ENCODE peak calls at places on chromosomes 1 and 21, in five cellular contexts. K is GM23338, L is OCI-LY7, O is cardiac muscle cell, G is uterus. I is an unnamed sample. For H3K4me1 and H3K36me3, the result is how much of the 10 kb centered on the place peaks cover.

GRCh38 chr1:60149254-60149653 is 75.7 kb upstream of the C1orf87 start:
- DNase-seq in G (no peak), L (no peak), K (no peak), O (no peak), I (no peak)

GRCh38 chr21:39386194-39386593 is 37.3 kb upstream of the HMGN1 start:
- DNase-seq in L (no peak), O (peak), G (peak), K (no peak), I (no peak)

GRCh38 chr1:198232940-198233675 is 76.3 kb downstream of the NEK7 start:
- DNase-seq in G (no peak), O (peak), L (no peak), K (no peak), I (no peak)

GRCh38 chr1:229111703-229112319 is 159.1 kb upstream of the RAB4A start:
- DNase-seq in L (no peak), K (no peak), O (peak), G (no peak), I (no peak)

GRCh38 chr1:41516168-41516961 is 31.9 kb upstream of the EDN2 start:
- DNase-seq in K (peak), O (peak), G (peak), L (peak), I (no peak)

GRCh38 chr1:185325413-185325812 is 8.4 kb upstream of the IVNS1ABP start:
- DNase-seq in O (no peak), K (no peak), G (no peak), L (no peak), I (no peak)

GRCh38 chr1:2126331-2127180 is 68.0 kb downstream of the FAAP20 start:
- DNase-seq in L (no peak), K (no peak), O (no peak), G (no peak), I (no peak)

GRCh38 chr1:39957299-39958020 is 2.5 kb downstream of the MFSD2A start:
- DNase-seq in L (no peak), K (no peak), G (no peak), O (peak), I (no peak)

GRCh38 chr1:182965861-182966260 is 12.9 kb upstream of the SHCBP1L start:
- DNase-seq in K (no peak), G (no peak), O (no peak), L (no peak), I (no peak)

GRCh38 chr1:211323156-211324063 is 3.2 kb upstream of the TRAF5 start:
- DNase-seq in L (peak), G (no peak), K (peak), O (peak), I (peak)

GRCh38 chr1:101438359-101438758 is 201.5 kb downstream of the S1PR1 start:
- DNase-seq in G (no peak), O (peak), L (peak), K (peak), I (no peak)

GRCh38 chr21:15195104-15195503 is 130.3 kb upstream of the NRIP1 start:
- DNase-seq in O (no peak), G (no peak), K (no peak), L (no peak), I (no peak)

GRCh38 chr1:18111605-18112297 is 4.2 kb downstream of the IGSF21 start:
- DNase-seq in O (no peak), L (no peak), K (no peak), G (no peak), I (no peak)

GRCh38 chr1:39691383-39692151 is at the start of gene HPCAL4:
- DNase-seq in K (peak), G (peak), O (peak), L (peak), I (no peak)

GRCh38 chr1:174023438-174023837 is 1.3 kb upstream of the RC3H1 start:
- DNase-seq in O (peak), K (peak), L (peak), G (no peak), I (no peak)

GRCh38 chr1:92079441-92079840 is 704 bp upstream of the BTBD8 start:
- DNase-seq in G (no peak), K (no peak), O (no peak), L (no peak), I (no peak)

GRCh38 chr21:42973991-42974831 is at the start of gene PKNOX1:
- DNase-seq in G (peak), O (peak), L (peak), K (peak), I (peak)

GRCh38 chr1:224589006-224589405 is 27.1 kb upstream of the CNIH3 start:
- DNase-seq in K (peak), G (no peak), O (peak), L (no peak), I (peak)

GRCh38 chr1:91884459-91885290 is 1.3 kb downstream of the TGFBR3 start:
- DNase-seq in L (no peak), O (peak), K (peak), G (peak), I (no peak)

GRCh38 chr1:84037758-84038611 is 39.1 kb upstream of the TTLL7 start:
- DNase-seq in K (peak), O (no peak), G (no peak), L (peak), I (no peak)

GRCh38 chr1:4692437-4692836 is 38.0 kb downstream of the AJAP1 start:
- DNase-seq in O (no peak), K (no peak), G (no peak), L (no peak), I (no peak)

GRCh38 chr1:193458628-193459027 is 272.2 kb upstream of the B3GALT2 start:
- DNase-seq in K (no peak), L (no peak), O (no peak), G (no peak), I (no peak)

GRCh38 chr1:34538481-34538880 is 216.4 kb upstream of the GJB5 start:
- DNase-seq in L (no peak), O (no peak), K (no peak), G (no peak), I (no peak)

GRCh38 chr1:192010406-192010805 is 147.9 kb upstream of the RGS18 start:
- DNase-seq in O (peak), K (no peak), L (no peak), G (no peak), I (no peak)

GRCh38 chr21:44253832-44254700 is 7.6 kb downstream of the DNMT3L start:
- DNase-seq in L (no peak), K (no peak), O (no peak), G (no peak), I (no peak)

GRCh38 chr1:61975621-61976020 is 219.0 kb upstream of the L1TD1 start:
- DNase-seq in L (no peak), O (no peak), K (no peak), G (no peak), I (no peak)

GRCh38 chr1:186658999-186659398 is 21.2 kb downstream of the PTGS2 start:
- DNase-seq in K (no peak), O (no peak), L (no peak), G (no peak), I (no peak)

GRCh38 chr1:111990026-111990877 is 784 bp upstream of the KCND3 start:
- DNase-seq in O (no peak), L (no peak), G (peak), K (peak), I (no peak)

GRCh38 chr1:109425391-109425790 is 857 bp downstream of the PSMA5 start:
- DNase-seq in K (peak), O (peak), G (no peak), L (peak), I (no peak)

GRCh38 chr1:9240914-9241820 is 6.6 kb downstream of the H6PD start:
- DNase-seq in G (no peak), L (no peak), K (peak), O (no peak), I (no peak)

GRCh38 chr1:200073286-200073637 is 45.8 kb downstream of the NR5A2 start:
- DNase-seq in K (no peak), G (no peak), L (no peak), O (no peak), I (no peak)

GRCh38 chr21:32347351-32347750 is 45.5 kb downstream of the URB1 start:
- DNase-seq in L (no peak), K (no peak), G (no peak), O (no peak), I (no peak)
- H3K27ac ChIP-seq in L (no peak), K (no peak), G (no peak), O (no peak), I (no peak)

GRCh38 chr1:30844631-30845030 is 63.9 kb downstream of the SDC3 start:
- DNase-seq in G (no peak), O (no peak), L (no peak), K (peak), I (no peak)
- H3K4me1 ChIP-seq in G (under half), O (under half), L (under half), K (under half), I (under half)

DNA sequence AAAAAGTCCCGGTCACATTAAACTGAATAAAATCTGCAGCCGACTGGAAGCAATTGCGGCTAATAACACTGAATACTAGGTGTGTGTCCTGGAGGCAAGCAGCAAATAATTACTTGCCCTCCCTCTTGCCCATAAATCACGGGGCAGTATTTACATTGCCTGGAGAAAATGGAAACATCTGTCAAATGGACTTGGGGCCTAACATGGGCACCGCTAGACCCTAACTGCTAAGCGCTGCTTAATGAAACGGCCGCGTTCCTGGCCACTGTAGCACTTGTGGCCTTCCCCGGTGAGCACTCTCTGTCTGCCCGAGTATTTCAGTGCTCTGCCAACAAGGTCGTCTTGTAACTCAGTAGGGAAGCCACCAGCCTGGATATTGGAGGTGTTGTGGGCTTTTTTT is 23.9 kb upstream of the KNCN start:
- DNase-seq in L (no peak), O (no peak), G (no peak), K (no peak), I (no peak)
- H3K36me3 ChIP-seq in L (under half), O (under half), G (under half), K (under half), I (under half)

GRCh38 chr21:33539612-33540011 is 2.3 kb downstream of the GART start:
- DNase-seq in G (no peak), L (no peak), K (no peak), O (peak), I (no peak)
- H3K27ac ChIP-seq in G (no peak), L (no peak), K (no peak), O (no peak), I (no peak)

DNA sequence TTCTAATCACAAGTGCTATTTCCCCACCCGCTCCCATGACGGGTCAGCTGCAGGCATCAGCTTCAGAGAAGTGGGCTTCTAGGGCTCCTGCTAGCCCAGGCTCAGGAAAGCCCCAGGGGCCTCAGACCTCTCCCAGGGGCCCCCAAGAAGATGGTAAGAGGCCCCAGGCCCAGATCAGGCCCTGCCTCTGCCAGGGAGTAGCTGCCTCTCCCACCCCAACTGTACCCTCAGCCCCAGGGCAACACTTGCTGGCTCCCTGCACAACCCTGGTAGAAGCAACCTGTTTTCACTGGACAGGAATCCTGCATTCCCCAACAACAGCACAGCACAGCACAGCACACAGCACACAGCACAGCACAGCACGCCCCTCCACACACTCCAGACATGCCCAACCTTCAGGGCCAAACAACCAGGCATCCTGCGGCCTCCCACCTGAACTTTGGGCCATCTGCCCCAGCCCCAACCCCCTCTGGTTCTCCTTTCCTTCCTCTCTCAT is 6.5 kb downstream of the BLACAT1 start:
- DNase-seq in L (no peak), K (no peak), G (no peak), O (no peak), I (no peak)
- H3K4me1 ChIP-seq in L (under half), K (half or more), G (under half), O (under half), I (under half)

GRCh38 chr1:70286453-70286852 is 65.3 kb downstream of the SRSF11 start:
- DNase-seq in L (no peak), K (no peak), O (no peak), G (no peak), I (no peak)

GRCh38 chr1:70293186-70293843 is 61.2 kb downstream of the ANKRD13C start:
- DNase-seq in O (no peak), L (no peak), G (no peak), K (no peak), I (no peak)

GRCh38 chr1:70288171-70288570 is 66.4 kb downstream of the ANKRD13C start:
- DNase-seq in K (no peak), G (no peak), O (no peak), L (no peak), I (no peak)

GRCh38 chr1:70295737-70296136 is 58.8 kb downstream of the ANKRD13C start:
- DNase-seq in O (no peak), K (no peak), L (no peak), G (no peak), I (no peak)

GRCh38 chr1:70290248-70290647 is 64.3 kb downstream of the ANKRD13C start:
- DNase-seq in O (no peak), G (no peak), L (no peak), K (no peak), I (no peak)
- H3K36me3 ChIP-seq in O (under half), G (under half), L (half or more), K (under half), I (under half)

GRCh38 chr1:53919675-53920066 is 25.7 kb downstream of the DIO1 start:
- DNase-seq in O (no peak), L (no peak), K (no peak), G (no peak), I (no peak)

GRCh38 chr1:53913352-53914043 is 19.5 kb downstream of the DIO1 start:
- DNase-seq in L (no peak), G (no peak), K (peak), O (no peak), I (no peak)

DNA sequence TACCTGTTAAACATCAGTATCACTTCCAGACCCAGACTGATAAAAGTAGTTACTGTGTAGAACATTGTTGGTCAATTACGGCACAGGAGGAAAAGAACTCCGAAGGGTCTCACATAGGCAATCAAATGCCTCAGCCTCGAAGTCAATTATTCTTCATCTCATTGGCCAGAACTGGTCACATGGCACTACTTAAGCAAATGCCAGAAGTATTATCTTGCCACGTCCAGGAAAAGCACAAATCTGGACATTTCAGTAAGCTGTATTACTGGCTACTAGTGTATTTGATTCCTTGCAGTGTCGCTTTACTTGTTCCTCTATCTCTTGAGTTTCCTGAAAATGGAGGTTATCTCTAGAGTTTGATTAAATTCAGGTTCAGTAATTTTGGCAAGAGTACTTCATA is 24.4 kb downstream of the DIO1 start:
- DNase-seq in L (no peak), G (no peak), K (no peak), O (peak), I (no peak)
- H3K27ac ChIP-seq in L (no peak), G (no peak), K (no peak), O (no peak), I (no peak)

I was measured in iPS DF 6.9.